ENCODE peak calls at places on chromosome 12, in eight cellular contexts. G is SW 1271; T is T-helper 17 cell; J is CD4-positive, alpha-beta T cell; L is stimulated activated CD4-positive, alpha-beta T cell treated with anti-CD3 and anti-CD28 coated beads, Interleukin-1b, Interleukin-23, amount 100 ng/mL, for 1 hour; N is cardiac muscle cell; X is occipital lobe; I is kidney tubule cell. F is an unnamed sample.
A peak's percentile ranks its signal among the peaks of the same experiment; 100 is the strongest.

GRCh38 chr12:15001733-15002471 is 29.1 kb downstream of the PDE6H start:
- DNase-seq in G (no peak), T (no peak), J (no peak), L (no peak), N (peak; percentile 77), X (peak; percentile 43), I (peak; percentile 11), F (no peak)

GRCh38 chr12:16939871-16940306 is 333.9 kb upstream of the LMO3 start:
- DNase-seq in G (peak; percentile 67), T (no peak), J (no peak), L (no peak), N (peak; percentile 57), X (no peak), I (peak; percentile 84), F (no peak)

GRCh38 chr12:55446334-55446733 is 2.5 kb downstream of the OR6C2 start:
- DNase-seq in G (no peak), T (no peak), J (no peak), L (no peak), N (no peak), X (no peak), I (no peak), F (no peak)

GRCh38 chr12:4806439-4807115 is 86.4 kb downstream of the GALNT8 start:
- DNase-seq in G (no peak), T (no peak), J (no peak), L (no peak), N (no peak), X (no peak), I (no peak), F (no peak)

GRCh38 chr12:20463920-20464524 is 95.7 kb downstream of the PDE3A start:
- DNase-seq in G (no peak), T (no peak), J (no peak), L (no peak), N (no peak), X (no peak), I (peak; percentile 17), F (no peak)

GRCh38 chr12:11884661-11885060 is 186.1 kb upstream of the BCL2L14 start:
- DNase-seq in G (no peak), T (no peak), J (no peak), L (no peak), N (peak; percentile 11), X (no peak), I (peak; percentile 91), F (no peak)

GRCh38 chr12:116878567-116879508 is 2.4 kb downstream of the HRK start:
- DNase-seq in G (no peak), T (no peak), J (no peak), L (no peak), N (peak; percentile 19), X (no peak), I (peak; percentile 51), F (no peak)

GRCh38 chr12:116609715-116610114 is 50.5 kb downstream of the MAP1LC3B2 start:
- DNase-seq in G (no peak), T (no peak), J (no peak), L (no peak), N (no peak), X (no peak), I (no peak), F (no peak)

GRCh38 chr12:6607751-6608591 is 792 bp upstream of the CHD4 start:
- DNase-seq in G (peak; percentile 74), T (no peak), J (peak; percentile 24), L (no peak), N (peak; percentile 66), X (peak; percentile 69), I (peak; percentile 81), F (no peak)

GRCh38 chr12:124586756-124587155 is 19.3 kb upstream of the NCOR2 start:
- DNase-seq in G (no peak), T (no peak), J (no peak), L (no peak), N (no peak), X (no peak), I (no peak), F (no peak)

GRCh38 chr12:124760548-124760947 is 103.1 kb downstream of the SCARB1 start:
- DNase-seq in G (no peak), T (no peak), J (no peak), L (no peak), N (no peak), X (no peak), I (no peak), F (no peak)

GRCh38 chr12:988616-989015 is 2.4 kb upstream of the ERC1 start:
- DNase-seq in G (no peak), T (no peak), J (no peak), L (no peak), N (no peak), X (no peak), I (no peak), F (no peak)

GRCh38 chr12:4121506-4122020 is 152.0 kb upstream of the CCND2 start:
- DNase-seq in G (no peak), T (no peak), J (no peak), L (no peak), N (no peak), X (no peak), I (no peak), F (no peak)

GRCh38 chr12:28998662-28999120 is 150.4 kb upstream of the FAR2 start:
- DNase-seq in G (no peak), T (no peak), J (no peak), L (no peak), N (peak; percentile 68), X (no peak), I (peak; percentile 33), F (no peak)

GRCh38 chr12:111605931-111606625 is 7.0 kb upstream of the ATXN2 start:
- DNase-seq in G (no peak), T (no peak), J (no peak), L (no peak), N (no peak), X (no peak), I (peak; percentile 19), F (no peak)

GRCh38 chr12:91111366-91112321 is at the start of gene LUM:
- DNase-seq in G (no peak), T (no peak), J (no peak), L (no peak), N (peak; percentile 73), X (no peak), I (peak; percentile 33), F (no peak)

GRCh38 chr12:53096089-53096741 is 1.3 kb upstream of the IGFBP6 start:
- DNase-seq in G (no peak), T (no peak), J (no peak), L (no peak), N (peak; percentile 85), X (no peak), I (no peak), F (no peak)